ENCODE peak calls at places on chromosomes 4 and X, in five cellular contexts. Z is mammary epithelial cell; S is activated T-helper 1 cell treated with anti-CD3 and anti-CD28 coated beads, Interleukin-12 subunit alpha, Interleukin-12 subunit beta, Interleukin-2, Interleukin-4 antibody, amounts not matched to agents 30 ng/mL and 10 ng/mL and 1 ng/mL, durations not matched to agents 14 hours and 24 hours and 36 hours; U is kidney tubule cell; V is head of caudate nucleus. G is an unnamed sample.

GRCh38 chr4:35189988-35190613 is 1054.2 kb downstream of the ARAP2 start:
- DNase-seq in Z (no peak), S (no peak), U (no peak), V (no peak), G (no peak)

GRCh38 chrX:23904096-23904495 is 3.6 kb downstream of the APOO start:
- DNase-seq in Z (peak; percentile 53), S (no peak), U (peak; percentile 27), V (no peak), G (peak; percentile 42)

GRCh38 chr4:75344915-75345314 is 169.3 kb downstream of the RCHY1 start:
- DNase-seq in Z (no peak), S (no peak), U (no peak), V (no peak), G (peak; percentile 72)

GRCh38 chr4:4605849-4606248 is 64.0 kb upstream of the STX18 start:
- DNase-seq in Z (no peak), S (no peak), U (no peak), V (no peak), G (no peak)

GRCh38 chrX:30308263-30309138 is 689 bp downstream of the NR0B1 start:
- DNase-seq in Z (no peak), S (no peak), U (peak; percentile 51), V (peak; percentile 6), G (no peak)

GRCh38 chr4:24560770-24561415 is 23.5 kb downstream of the DHX15 start:
- DNase-seq in Z (no peak), S (no peak), U (no peak), V (no peak), G (no peak)

GRCh38 chr4:120801171-120801758 is 121.3 kb downstream of the PRDM5 start:
- DNase-seq in Z (peak; percentile 9), S (no peak), U (peak; percentile 3), V (no peak), G (peak; percentile 32)

GRCh38 chr4:11214281-11214680 is 214.4 kb downstream of the HS3ST1 start:
- DNase-seq in Z (no peak), S (no peak), U (no peak), V (no peak), G (no peak)

GRCh38 chr4:139297001-139297410 is 4.3 kb upstream of the NAA15 start:
- DNase-seq in Z (peak; percentile 92), S (no peak), U (peak; percentile 60), V (no peak), G (no peak)

GRCh38 chr4:125781656-125782055 is 466.9 kb downstream of the FAT4 start:
- DNase-seq in Z (no peak), S (no peak), U (no peak), V (no peak), G (no peak)

GRCh38 chrX:119647552-119648420 is 41.6 kb upstream of the NKRF start:
- DNase-seq in Z (no peak), S (peak; percentile 62), U (no peak), V (no peak), G (no peak)

GRCh38 chrX:2767631-2768455 is 16.0 kb downstream of the XG start:
- DNase-seq in Z (peak; percentile 28), S (no peak), U (no peak), V (no peak), G (peak; percentile 19)

GRCh38 chr4:113683143-113683542 is 78.4 kb downstream of the CAMK2D start:
- DNase-seq in Z (peak; percentile 45), S (peak; percentile 76), U (no peak), V (peak; percentile 21), G (no peak)

GRCh38 chr4:54658321-54659093 is 750 bp downstream of the KIT start:
- DNase-seq in Z (peak; percentile 21), S (no peak), U (peak; percentile 43), V (peak; percentile 57), G (peak; percentile 46)

GRCh38 chr4:113435893-113436292 is 325.6 kb downstream of the CAMK2D start:
- DNase-seq in Z (peak; percentile 96), S (no peak), U (peak; percentile 85), V (peak; percentile 58), G (peak; percentile 72)

GRCh38 chr4:43251760-43252317 is 359.3 kb downstream of the GRXCR1 start:
- DNase-seq in Z (no peak), S (no peak), U (no peak), V (no peak), G (no peak)

GRCh38 chr4:149409186-149410056 is 406.2 kb downstream of the IQCM start:
- DNase-seq in Z (peak; percentile 80), S (no peak), U (peak; percentile 91), V (no peak), G (peak; percentile 72)

GRCh38 chr4:15006416-15007024 is 4.2 kb downstream of the CPEB2 start:
- DNase-seq in Z (peak; percentile 20), S (no peak), U (peak; percentile 20), V (no peak), G (no peak)

GRCh38 chr4:24475756-24476155 is 108.6 kb downstream of the DHX15 start:
- DNase-seq in Z (no peak), S (no peak), U (no peak), V (no peak), G (no peak)

GRCh38 chrX:129661369-129661768 is 6.6 kb upstream of the APLN start:
- DNase-seq in Z (no peak), S (no peak), U (no peak), V (no peak), G (no peak)

GRCh38 chr4:155899891-155900290 is 3.6 kb upstream of the TDO2 start:
- DNase-seq in Z (no peak), S (no peak), U (no peak), V (no peak), G (no peak)

GRCh38 chr4:119679251-119679650 is 50.6 kb upstream of the PDE5A start:
- DNase-seq in Z (no peak), S (no peak), U (no peak), V (no peak), G (no peak)

GRCh38 chr4:134544303-134544761 is 342.7 kb upstream of the PABPC4L start:
- DNase-seq in Z (no peak), S (no peak), U (peak; percentile 89), V (no peak), G (no peak)

GRCh38 chrX:19776753-19777152 is 110.6 kb downstream of the SH3KBP1 start:
- DNase-seq in Z (no peak), S (peak; percentile 31), U (no peak), V (no peak), G (no peak)

GRCh38 chrX:37047776-37048175 is 39.6 kb downstream of the FAM47C start:
- DNase-seq in Z (no peak), S (no peak), U (peak; percentile 1), V (no peak), G (no peak)

G was measured in brain microvascular endothelial cell.